ENCODE peak calls at places on chromosomes 7 and 10, in five cellular contexts. One of them, this sample, is unnamed.

GRCh38 chr7:27723086-27723485 is 16.9 kb upstream of the TAX1BP1 start:
- ATAC-seq in Panc1: peak
- ATAC-seq in T-helper 17 cell: no peak
- ATAC-seq in left lung: no peak
- ATAC-seq in stimulated activated naive CD8-positive, alpha-beta T cell treated with anti-CD3 and anti-CD28 coated beads, Interleukin-15, Interleukin-2, amounts not matched to agents 100 U/mL and 50 U/mL, for 24 hours: no peak
- ATAC-seq in this sample: no peak

GRCh38 chr7:47474937-47475879 is 106.7 kb downstream of the TNS3 start:
- ATAC-seq in Panc1: peak
- ATAC-seq in T-helper 17 cell: peak
- ATAC-seq in left lung: peak
- ATAC-seq in stimulated activated naive CD8-positive, alpha-beta T cell treated with anti-CD3 and anti-CD28 coated beads, Interleukin-15, Interleukin-2, amounts not matched to agents 100 U/mL and 50 U/mL, for 24 hours: peak
- ATAC-seq in this sample: peak

GRCh38 chr10:121774404-121774803 is 153.4 kb downstream of the ATE1 start:
- ATAC-seq in Panc1: no peak
- ATAC-seq in T-helper 17 cell: no peak
- ATAC-seq in left lung: peak
- ATAC-seq in stimulated activated naive CD8-positive, alpha-beta T cell treated with anti-CD3 and anti-CD28 coated beads, Interleukin-15, Interleukin-2, amounts not matched to agents 100 U/mL and 50 U/mL, for 24 hours: no peak
- ATAC-seq in this sample: no peak

GRCh38 chr7:114862406-114862805 is 59.5 kb upstream of the MDFIC start:
- ATAC-seq in Panc1: no peak
- ATAC-seq in T-helper 17 cell: no peak
- ATAC-seq in left lung: no peak
- ATAC-seq in stimulated activated naive CD8-positive, alpha-beta T cell treated with anti-CD3 and anti-CD28 coated beads, Interleukin-15, Interleukin-2, amounts not matched to agents 100 U/mL and 50 U/mL, for 24 hours: no peak
- ATAC-seq in this sample: no peak

GRCh38 chr10:1186693-1186990 is 130.5 kb downstream of the WDR37 start:
- ATAC-seq in Panc1: no peak
- ATAC-seq in T-helper 17 cell: no peak
- ATAC-seq in left lung: no peak
- ATAC-seq in stimulated activated naive CD8-positive, alpha-beta T cell treated with anti-CD3 and anti-CD28 coated beads, Interleukin-15, Interleukin-2, amounts not matched to agents 100 U/mL and 50 U/mL, for 24 hours: no peak
- ATAC-seq in this sample: no peak

GRCh38 chr7:25642849-25643248 is 414.6 kb upstream of the NPVF start:
- ATAC-seq in Panc1: no peak
- ATAC-seq in T-helper 17 cell: no peak
- ATAC-seq in left lung: peak
- ATAC-seq in stimulated activated naive CD8-positive, alpha-beta T cell treated with anti-CD3 and anti-CD28 coated beads, Interleukin-15, Interleukin-2, amounts not matched to agents 100 U/mL and 50 U/mL, for 24 hours: no peak
- ATAC-seq in this sample: no peak

GRCh38 chr7:50952544-50952943 is 169.8 kb upstream of the GRB10 start:
- ATAC-seq in Panc1: no peak
- ATAC-seq in T-helper 17 cell: no peak
- ATAC-seq in left lung: no peak
- ATAC-seq in stimulated activated naive CD8-positive, alpha-beta T cell treated with anti-CD3 and anti-CD28 coated beads, Interleukin-15, Interleukin-2, amounts not matched to agents 100 U/mL and 50 U/mL, for 24 hours: no peak
- ATAC-seq in this sample: no peak

GRCh38 chr10:96233959-96234358 is 37.4 kb downstream of the BLNK start:
- ATAC-seq in Panc1: no peak
- ATAC-seq in T-helper 17 cell: no peak
- ATAC-seq in left lung: no peak
- ATAC-seq in stimulated activated naive CD8-positive, alpha-beta T cell treated with anti-CD3 and anti-CD28 coated beads, Interleukin-15, Interleukin-2, amounts not matched to agents 100 U/mL and 50 U/mL, for 24 hours: no peak
- ATAC-seq in this sample: no peak

GRCh38 chr7:65216469-65216868 is 157.2 kb upstream of the ZNF92 start:
- ATAC-seq in Panc1: peak
- ATAC-seq in T-helper 17 cell: peak
- ATAC-seq in left lung: peak
- ATAC-seq in stimulated activated naive CD8-positive, alpha-beta T cell treated with anti-CD3 and anti-CD28 coated beads, Interleukin-15, Interleukin-2, amounts not matched to agents 100 U/mL and 50 U/mL, for 24 hours: peak
- ATAC-seq in this sample: peak

GRCh38 chr7:115869225-115869624 is 161.3 kb downstream of the TFEC start:
- ATAC-seq in Panc1: no peak
- ATAC-seq in T-helper 17 cell: no peak
- ATAC-seq in left lung: no peak
- ATAC-seq in stimulated activated naive CD8-positive, alpha-beta T cell treated with anti-CD3 and anti-CD28 coated beads, Interleukin-15, Interleukin-2, amounts not matched to agents 100 U/mL and 50 U/mL, for 24 hours: no peak
- ATAC-seq in this sample: no peak

This sample was measured in stimulated activated memory B cell treated with anti-CD40 and anti-IgM and Interleukin-4, amounts not matched to agents 10 μg/mL and 1 μg/mL and 100 μg/mL, for 72 hours.